ENCODE peak calls at places on chromosomes 3 and 15, in eight cellular contexts. F is GM12891; M is naive thymus-derived CD4-positive, alpha-beta T cell; G is KBM-7; D is GM12865; X is stimulated activated CD4-positive, alpha-beta T cell treated with anti-CD3 and anti-CD28 coated beads, Interleukin-15, amount 100 ng/mL, for 48 hours; B is stomach; V is NCI-H1092 treated with DMSO at 0.1 percent for 48 hours. J is an unnamed sample.

GRCh38 chr3:66053009-66053782 is 14.5 kb upstream of the MAGI1 start:
- DNase-seq in D (no peak), G (no peak), B (peak), V (no peak), X (no peak), F (no peak), M (no peak), J (no peak)

GRCh38 chr3:46517016-46517770 is 19.4 kb downstream of the RTP3 start:
- DNase-seq in M (no peak), D (no peak), V (no peak), X (no peak), G (no peak), B (no peak), F (no peak), J (no peak)

GRCh38 chr3:178048768-178049167 is 487.5 kb upstream of the KCNMB2 start:
- DNase-seq in D (no peak), X (no peak), B (no peak), M (no peak), V (no peak), F (no peak), G (no peak), J (no peak)

GRCh38 chr15:57586661-57587404 is 4.9 kb upstream of the MYZAP start:
- DNase-seq in X (no peak), M (peak), F (no peak), V (no peak), D (no peak), G (no peak), B (no peak), J (no peak)

GRCh38 chr15:31241888-31242287 is 84.7 kb upstream of the KLF13 start:
- DNase-seq in V (no peak), X (no peak), M (peak), D (no peak), B (no peak), G (no peak), F (no peak), J (no peak)

GRCh38 chr3:186257866-186258265 is 104.2 kb downstream of the DGKG start:
- DNase-seq in B (no peak), F (no peak), X (no peak), M (no peak), D (no peak), G (no peak), V (no peak), J (no peak)

GRCh38 chr15:78995921-78996780 is 51.3 kb upstream of the CTSH start:
- DNase-seq in D (no peak), F (no peak), G (no peak), X (no peak), V (no peak), B (no peak), M (no peak), J (no peak)

GRCh38 chr15:73273181-73274002 is 95.4 kb downstream of the HCN4 start:
- DNase-seq in F (peak), X (peak), M (no peak), D (peak), G (peak), B (peak), V (peak), J (peak)

GRCh38 chr3:158148218-158148617 is 38.3 kb downstream of the RSRC1 start:
- DNase-seq in M (no peak), D (no peak), X (no peak), B (no peak), F (no peak), V (no peak), G (no peak), J (no peak)

GRCh38 chr3:142886938-142887337 is 1.9 kb downstream of the PCOLCE2 start:
- DNase-seq in G (no peak), M (no peak), B (no peak), D (no peak), V (no peak), F (no peak), X (no peak), J (no peak)

GRCh38 chr3:157406376-157406775 is 30.3 kb upstream of the PTX3 start:
- DNase-seq in D (no peak), M (no peak), X (no peak), G (no peak), B (no peak), V (no peak), F (no peak), J (no peak)

GRCh38 chr15:94162946-94163345 is 68.4 kb upstream of the MCTP2 start:
- DNase-seq in F (no peak), D (no peak), X (no peak), V (no peak), B (no peak), M (no peak), G (no peak), J (no peak)

GRCh38 chr3:50222169-50222528 is 13.9 kb upstream of the GNAI2 start:
- DNase-seq in B (no peak), F (no peak), V (no peak), G (no peak), M (no peak), X (no peak), D (no peak), J (no peak)

GRCh38 chr3:8659242-8659641 is 14.6 kb upstream of the SSUH2 start:
- DNase-seq in V (no peak), M (no peak), B (no peak), D (no peak), X (no peak), F (no peak), G (no peak), J (no peak)

GRCh38 chr15:39511000-39511914 is 69.6 kb upstream of the THBS1 start:
- DNase-seq in V (no peak), M (no peak), X (no peak), F (no peak), G (no peak), D (no peak), B (no peak), J (no peak)

GRCh38 chr15:58903232-58903631 is 30.2 kb downstream of the SLTM start:
- DNase-seq in D (no peak), G (no peak), F (no peak), X (no peak), B (no peak), M (no peak), V (no peak), J (no peak)

GRCh38 chr15:67611803-67612369 is 69.4 kb downstream of the MAP2K5 start:
- DNase-seq in B (no peak), X (no peak), F (no peak), D (no peak), G (no peak), M (no peak), V (no peak), J (no peak)

GRCh38 chr15:60375255-60375809 is 22.5 kb downstream of the ANXA2 start:
- DNase-seq in X (no peak), M (no peak), V (peak), D (no peak), B (no peak), F (no peak), G (no peak), J (no peak)

GRCh38 chr15:40891810-40892448 is 2.3 kb upstream of the VPS18 start:
- DNase-seq in B (peak), V (peak), M (no peak), F (no peak), G (peak), D (peak), X (no peak), J (peak)

GRCh38 chr15:94235041-94235440 is 3.7 kb downstream of the MCTP2 start:
- DNase-seq in F (no peak), M (no peak), X (no peak), V (no peak), G (no peak), D (no peak), B (no peak), J (no peak)

GRCh38 chr3:150599611-150600297 is 3.4 kb upstream of the SELENOT start:
- DNase-seq in D (peak), X (no peak), F (no peak), V (no peak), G (peak), B (no peak), M (no peak), J (no peak)

GRCh38 chr3:27105904-27106303 is 263.3 kb downstream of the NEK10 start:
- DNase-seq in F (no peak), M (no peak), V (no peak), X (no peak), G (no peak), D (no peak), B (no peak), J (no peak)

J was measured in AML-193.